ENCODE peak calls at places on chromosome 7, in ten cellular contexts. Q is fibroblast of mammary gland, L is body of pancreas, Y is GM06990, W is fibroblast of villous mesenchyme, D is nephron progenitor cell, V is astrocyte of the cerebellum, T is foreskin keratinocyte, M is PC-9, S is A549. F is an unnamed sample.

GRCh38 chr7:131108212-131108980 is 219.3 kb upstream of the MKLN1 start:
- DNase-seq in Q (peak), L (no peak), Y (peak), W (peak), D (peak), V (no peak), T (no peak), M (no peak), S (no peak), F (no peak)

GRCh38 chr7:28360739-28361138 is 51.6 kb upstream of the CREB5 start:
- DNase-seq in Q (no peak), L (no peak), Y (no peak), W (no peak), D (no peak), V (no peak), T (no peak), M (peak), S (no peak), F (peak)

GRCh38 chr7:81190997-81191747 is 272.3 kb upstream of the SEMA3C start:
- DNase-seq in Q (peak), L (peak), Y (no peak), W (peak), D (no peak), V (no peak), T (peak), M (no peak), S (peak), F (peak)

GRCh38 chr7:21912305-21912704 is 33.4 kb downstream of the CDCA7L start:
- DNase-seq in Q (peak), L (no peak), Y (no peak), W (peak), D (no peak), V (peak), T (no peak), M (no peak), S (no peak), F (no peak)

GRCh38 chr7:83305027-83305426 is 142.3 kb upstream of the PCLO start:
- DNase-seq in Q (no peak), L (no peak), Y (no peak), W (peak), D (no peak), V (no peak), T (no peak), M (no peak), S (no peak), F (no peak)

GRCh38 chr7:123154231-123154860 is 45.4 kb downstream of the SLC13A1 start:
- DNase-seq in Q (peak), L (peak), Y (peak), W (peak), D (peak), V (peak), T (peak), M (peak), S (peak), F (peak)

GRCh38 chr7:518630-519428 is 817 bp downstream of the PDGFA start:
- DNase-seq in Q (peak), L (peak), Y (peak), W (peak), D (peak), V (no peak), T (no peak), M (peak), S (peak), F (peak)

GRCh38 chr7:112497481-112497880 is 16.7 kb downstream of the LSMEM1 start:
- DNase-seq in Q (no peak), L (no peak), Y (no peak), W (no peak), D (no peak), V (no peak), T (no peak), M (no peak), S (no peak), F (no peak)

GRCh38 chr7:42426163-42426562 is 189.2 kb upstream of the GLI3 start:
- DNase-seq in Q (peak), L (no peak), Y (no peak), W (peak), D (no peak), V (no peak), T (no peak), M (no peak), S (no peak), F (no peak)

GRCh38 chr7:32588657-32589056 is 93.4 kb downstream of the AVL9 start:
- DNase-seq in Q (peak), L (no peak), Y (no peak), W (peak), D (no peak), V (peak), T (peak), M (no peak), S (no peak), F (no peak)

GRCh38 chr7:8217200-8218068 is 44.5 kb downstream of the ICA1 start:
- DNase-seq in Q (peak), L (no peak), Y (peak), W (peak), D (peak), V (peak), T (no peak), M (peak), S (peak), F (peak)

GRCh38 chr7:41367967-41368882 is 334.7 kb downstream of the INHBA start:
- DNase-seq in Q (peak), L (no peak), Y (no peak), W (no peak), D (no peak), V (no peak), T (no peak), M (no peak), S (no peak), F (no peak)

GRCh38 chr7:76020031-76020714 is 25.8 kb upstream of the TMEM120A start:
- DNase-seq in Q (peak), L (peak), Y (peak), W (peak), D (peak), V (peak), T (no peak), M (peak), S (peak), F (peak)

GRCh38 chr7:134995239-134996096 is 9.2 kb downstream of the AGBL3 start:
- DNase-seq in Q (no peak), L (no peak), Y (peak), W (no peak), D (no peak), V (no peak), T (no peak), M (no peak), S (no peak), F (no peak)

GRCh38 chr7:6443372-6443941 is 4.3 kb downstream of the DAGLB start:
- DNase-seq in Q (peak), L (no peak), Y (no peak), W (peak), D (no peak), V (peak), T (peak), M (peak), S (peak), F (peak)

GRCh38 chr7:138891446-138891810 is 89.8 kb downstream of the KIAA1549 start:
- DNase-seq in Q (peak), L (no peak), Y (no peak), W (peak), D (no peak), V (no peak), T (no peak), M (no peak), S (no peak), F (no peak)

GRCh38 chr7:85851571-85852193 is 664.8 kb upstream of the SEMA3D start:
- DNase-seq in Q (peak), L (no peak), Y (no peak), W (peak), D (no peak), V (peak), T (peak), M (no peak), S (peak), F (no peak)

GRCh38 chr7:112462236-112462635 is 12.0 kb downstream of the IFRD1 start:
- DNase-seq in Q (peak), L (peak), Y (no peak), W (peak), D (no peak), V (peak), T (peak), M (peak), S (no peak), F (peak)

GRCh38 chr7:29442146-29442545 is 121.5 kb upstream of the PRR15 start:
- DNase-seq in Q (peak), L (no peak), Y (no peak), W (peak), D (no peak), V (no peak), T (no peak), M (peak), S (no peak), F (no peak)

GRCh38 chr7:73740771-73741170 is 2.2 kb upstream of the ABHD11 start:
- DNase-seq in Q (no peak), L (no peak), Y (no peak), W (no peak), D (no peak), V (no peak), T (no peak), M (peak), S (no peak), F (no peak)

GRCh38 chr7:5634107-5634950 is 147.1 kb downstream of the RNF216 start:
- DNase-seq in Q (peak), L (no peak), Y (no peak), W (peak), D (peak), V (peak), T (no peak), M (no peak), S (no peak), F (no peak)

GRCh38 chr7:66694286-66694685 is 46.2 kb upstream of the RABGEF1 start:
- DNase-seq in Q (no peak), L (no peak), Y (no peak), W (no peak), D (no peak), V (no peak), T (no peak), M (no peak), S (no peak), F (no peak)

GRCh38 chr7:129671276-129671675 is 59.8 kb downstream of the NRF1 start:
- DNase-seq in Q (no peak), L (no peak), Y (no peak), W (no peak), D (no peak), V (no peak), T (no peak), M (no peak), S (no peak), F (no peak)

GRCh38 chr7:94250984-94251383 is 143.7 kb upstream of the COL1A2 start:
- DNase-seq in Q (no peak), L (peak), Y (no peak), W (no peak), D (no peak), V (no peak), T (no peak), M (no peak), S (no peak), F (peak)

GRCh38 chr7:37510043-37510634 is 61.5 kb upstream of the ELMO1 start:
- DNase-seq in Q (peak), L (no peak), Y (no peak), W (no peak), D (no peak), V (no peak), T (no peak), M (no peak), S (peak), F (peak)

GRCh38 chr7:139359366-139360209 is at the start of gene LUC7L2:
- DNase-seq in Q (peak), L (peak), Y (peak), W (peak), D (peak), V (peak), T (peak), M (peak), S (peak), F (peak)

GRCh38 chr7:57245206-57245605 is 113.0 kb upstream of the ZNF479 start:
- DNase-seq in Q (no peak), L (no peak), Y (no peak), W (no peak), D (no peak), V (no peak), T (no peak), M (no peak), S (no peak), F (no peak)

GRCh38 chr7:45065031-45065995 is 23.5 kb downstream of the NACAD start:
- DNase-seq in Q (no peak), L (no peak), Y (no peak), W (no peak), D (no peak), V (no peak), T (no peak), M (no peak), S (no peak), F (no peak)

GRCh38 chr7:2735744-2736143 is 47.7 kb downstream of the AMZ1 start:
- DNase-seq in Q (no peak), L (no peak), Y (no peak), W (no peak), D (no peak), V (no peak), T (no peak), M (no peak), S (no peak), F (no peak)

GRCh38 chr7:130273863-130274262 is 7.2 kb downstream of the CPA2 start:
- DNase-seq in Q (peak), L (no peak), Y (no peak), W (peak), D (peak), V (no peak), T (no peak), M (no peak), S (no peak), F (no peak)

GRCh38 chr7:98224701-98225181 is 13.5 kb downstream of the BHLHA15 start:
- DNase-seq in Q (no peak), L (no peak), Y (no peak), W (no peak), D (no peak), V (no peak), T (no peak), M (no peak), S (no peak), F (no peak)

GRCh38 chr7:43004076-43004475 is 71.9 kb downstream of the MRPL32 start:
- DNase-seq in Q (no peak), L (no peak), Y (peak), W (no peak), D (no peak), V (no peak), T (no peak), M (no peak), S (no peak), F (no peak)

GRCh38 chr7:152145853-152146466 is 120.5 kb downstream of the GALNT11 start:
- DNase-seq in Q (peak), L (no peak), Y (no peak), W (peak), D (peak), V (peak), T (no peak), M (peak), S (peak), F (peak)

GRCh38 chr7:39624202-39624807 is 933 bp downstream of the RALA start:
- DNase-seq in Q (peak), L (no peak), Y (no peak), W (peak), D (peak), V (no peak), T (no peak), M (peak), S (no peak), F (peak)

GRCh38 chr7:134632937-134633540 is 13.6 kb upstream of the BPGM start:
- DNase-seq in Q (peak), L (no peak), Y (no peak), W (peak), D (peak), V (no peak), T (no peak), M (no peak), S (peak), F (peak)

GRCh38 chr7:112337892-112338291 is 112.4 kb upstream of the IFRD1 start:
- DNase-seq in Q (no peak), L (no peak), Y (no peak), W (no peak), D (no peak), V (no peak), T (no peak), M (no peak), S (no peak), F (no peak)

GRCh38 chr7:114534957-114535356 is 120.3 kb downstream of the FOXP2 start:
- DNase-seq in Q (no peak), L (no peak), Y (no peak), W (no peak), D (no peak), V (no peak), T (no peak), M (no peak), S (no peak), F (no peak)

GRCh38 chr7:73683916-73684693 is 708 bp downstream of the BUD23 start:
- DNase-seq in Q (peak), L (no peak), Y (no peak), W (no peak), D (no peak), V (no peak), T (no peak), M (no peak), S (no peak), F (no peak)

DNA sequence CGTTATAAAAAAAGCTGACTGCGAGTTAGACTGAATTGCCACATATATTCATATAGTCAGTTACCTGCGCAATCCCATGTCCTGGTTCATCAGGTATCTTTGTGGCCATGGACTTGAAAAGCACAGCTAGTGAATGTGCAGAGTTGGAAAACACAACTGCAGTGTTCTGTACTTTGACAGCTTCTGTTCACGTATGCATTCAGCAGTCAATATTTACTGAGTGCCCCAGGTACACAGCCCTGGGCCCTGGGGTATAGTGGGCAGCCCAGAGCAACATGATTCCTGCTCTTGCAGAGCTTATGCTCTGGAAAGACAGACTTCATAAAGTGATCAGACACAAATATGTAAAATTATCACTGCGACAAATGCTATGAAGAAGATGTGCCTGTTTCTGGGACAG is 313.9 kb downstream of the PHTF2 start:
- DNase-seq in Q (no peak), L (no peak), Y (no peak), W (no peak), D (no peak), V (no peak), T (no peak), M (no peak), S (no peak), F (no peak)
- TF ChIP-seq CTCF in Q (no peak), L (no peak), Y (no peak), W (no peak), D (no peak), V (no peak), T (no peak), M (no peak), S (no peak), F (no peak)

DNA sequence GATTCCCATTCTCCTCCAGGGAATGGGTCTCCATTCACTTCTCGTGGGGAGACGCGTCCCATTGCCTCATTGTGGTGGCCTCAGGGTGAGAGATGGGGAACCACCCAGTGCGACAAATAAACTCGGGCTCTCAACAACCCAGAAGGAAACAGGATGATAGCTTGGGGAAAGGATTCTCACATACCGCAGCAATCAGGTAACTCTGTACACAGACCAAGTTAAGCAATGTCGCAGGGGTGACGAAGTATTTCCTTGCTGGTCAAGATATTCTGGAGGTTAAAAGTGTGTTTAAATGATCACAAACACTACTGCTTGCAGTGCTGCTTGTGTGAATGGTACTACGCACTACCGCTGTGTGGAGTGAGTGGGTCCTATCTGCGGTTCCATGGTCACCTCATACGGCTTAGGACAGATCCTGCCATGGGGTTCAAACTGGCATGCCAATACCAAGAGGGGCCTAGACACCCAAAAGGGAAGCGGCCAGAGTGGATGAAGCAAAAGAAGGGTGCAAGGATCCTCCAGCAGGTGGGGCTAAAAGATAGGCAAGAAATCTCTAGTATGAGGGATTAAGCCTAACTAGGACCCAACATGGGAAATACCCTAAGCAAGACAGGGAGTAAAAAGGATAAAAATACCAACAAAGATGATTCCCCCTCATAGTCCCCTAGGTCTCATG is 143.8 kb upstream of the TMEM106B start:
- DNase-seq in Q (peak), L (peak), Y (peak), W (peak), D (peak), V (peak), T (no peak), M (no peak), S (peak), F (peak)
- TF ChIP-seq CTCF in Q (peak), L (peak), Y (peak), W (peak), D (peak), V (peak), T (peak), M (peak), S (peak), F (peak)

GRCh38 chr7:13278020-13278419 is 590.6 kb downstream of the ARL4A start:
- DNase-seq in Q (no peak), L (no peak), Y (no peak), W (peak), D (no peak), V (no peak), T (no peak), M (no peak), S (no peak), F (no peak)

GRCh38 chr7:13276977-13277376 is 589.5 kb downstream of the ARL4A start:
- DNase-seq in Q (no peak), L (no peak), Y (no peak), W (no peak), D (no peak), V (no peak), T (no peak), M (no peak), S (no peak), F (no peak)

GRCh38 chr7:13282377-13282980 is 595.0 kb downstream of the ARL4A start:
- DNase-seq in Q (peak), L (no peak), Y (no peak), W (peak), D (no peak), V (peak), T (no peak), M (no peak), S (no peak), F (no peak)

GRCh38 chr7:13279854-13280435 is 592.5 kb downstream of the ARL4A start:
- DNase-seq in Q (peak), L (no peak), Y (no peak), W (peak), D (no peak), V (peak), T (no peak), M (no peak), S (no peak), F (no peak)
- TF ChIP-seq CTCF in Q (peak), L (peak), Y (peak), W (no peak), D (peak), V (no peak), T (peak), M (peak), S (peak), F (peak)

GRCh38 chr7:24725554-24726260 is 31.6 kb downstream of the GSDME start:
- DNase-seq in Q (no peak), L (no peak), Y (no peak), W (no peak), D (no peak), V (no peak), T (no peak), M (no peak), S (no peak), F (no peak)

GRCh38 chr7:24724451-24725190 is 32.6 kb downstream of the GSDME start:
- DNase-seq in Q (no peak), L (no peak), Y (no peak), W (no peak), D (no peak), V (no peak), T (no peak), M (no peak), S (no peak), F (no peak)

GRCh38 chr7:24722386-24723177 is 34.7 kb downstream of the GSDME start:
- DNase-seq in Q (peak), L (no peak), Y (no peak), W (peak), D (peak), V (no peak), T (no peak), M (no peak), S (no peak), F (peak)

GRCh38 chr7:24721378-24722030 is 35.8 kb downstream of the GSDME start:
- DNase-seq in Q (no peak), L (no peak), Y (no peak), W (no peak), D (no peak), V (no peak), T (no peak), M (peak), S (no peak), F (peak)

DNA sequence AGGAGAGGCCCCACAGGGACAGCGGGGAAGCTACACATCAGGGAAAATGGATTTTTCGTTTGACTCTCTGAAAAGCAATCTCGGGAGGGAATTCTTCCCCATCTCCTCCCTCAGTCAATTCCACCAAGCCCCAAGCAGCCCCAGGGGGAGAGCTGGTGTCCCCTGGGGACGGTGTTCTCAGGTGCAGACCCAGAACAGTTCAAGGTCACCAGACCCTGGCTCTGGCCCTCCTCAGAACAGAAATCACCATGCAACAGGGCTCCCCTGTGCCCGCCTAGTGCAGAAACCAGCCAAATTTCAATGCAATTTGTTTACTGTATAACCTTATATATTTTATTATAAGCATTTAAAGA is 34.1 kb downstream of the GSDME start:
- DNase-seq in Q (no peak), L (no peak), Y (no peak), W (no peak), D (no peak), V (no peak), T (no peak), M (no peak), S (no peak), F (no peak)
- TF ChIP-seq CTCF in Q (no peak), L (no peak), Y (no peak), W (no peak), D (no peak), V (no peak), T (no peak), M (no peak), S (no peak), F (no peak)

F was measured in Calu3.